ENCODE peak calls at places on chromosomes 5 and 9, in ten cellular contexts. M, C, F, J, Q, G, D, T, O and W are unnamed samples.

GRCh38 chr9:134496413-134497282 is 145.0 kb upstream of the COL5A1 start:
- DNase-seq in F (no peak), M (peak), C (peak), G (peak), T (peak), D (no peak), J (peak), Q (no peak), O (no peak), W (no peak)

GRCh38 chr9:22483528-22484060 is 37.0 kb downstream of the DMRTA1 start:
- DNase-seq in G (no peak), D (no peak), M (no peak), T (no peak), C (no peak), F (no peak), O (no peak), J (no peak), Q (no peak), W (no peak)

GRCh38 chr9:13281356-13282016 is 2.0 kb upstream of the MPDZ start:
- DNase-seq in J (no peak), O (no peak), C (no peak), T (no peak), F (no peak), G (no peak), Q (no peak), M (no peak), D (no peak), W (no peak)

GRCh38 chr9:69485466-69485865 is 160.5 kb downstream of the ENTREP1 start:
- DNase-seq in T (no peak), F (peak), G (no peak), J (no peak), D (no peak), M (no peak), O (no peak), C (no peak), Q (no peak), W (no peak)

GRCh38 chr5:113235884-113236283 is 198.9 kb downstream of the TSSK1B start:
- DNase-seq in T (no peak), F (no peak), C (no peak), G (no peak), D (no peak), J (no peak), O (no peak), M (no peak), Q (no peak), W (no peak)

GRCh38 chr9:105479846-105480245 is 32.0 kb downstream of the FSD1L start:
- DNase-seq in F (no peak), C (no peak), O (no peak), Q (no peak), M (no peak), G (no peak), D (no peak), J (no peak), T (no peak), W (no peak)

GRCh38 chr9:86354882-86355399 is 731 bp upstream of the TUT7 start:
- DNase-seq in D (no peak), T (no peak), J (no peak), M (no peak), Q (no peak), C (no peak), O (no peak), F (no peak), G (no peak), W (no peak)

GRCh38 chr5:68405026-68405684 is 189.6 kb downstream of the PIK3R1 start:
- DNase-seq in O (no peak), C (no peak), D (no peak), J (no peak), T (no peak), F (no peak), Q (no peak), M (no peak), G (no peak), W (no peak)

GRCh38 chr5:38382898-38383297 is 124.5 kb downstream of the EGFLAM start:
- DNase-seq in M (peak), J (peak), F (peak), D (peak), C (peak), T (peak), O (peak), G (peak), Q (peak), W (peak)

GRCh38 chr5:60415443-60415842 is 284.5 kb downstream of the DEPDC1B start:
- DNase-seq in M (no peak), T (no peak), O (no peak), Q (no peak), D (no peak), G (no peak), F (no peak), C (no peak), J (no peak), W (no peak)

GRCh38 chr5:32076699-32077695 is 97.1 kb downstream of the GOLPH3 start:
- DNase-seq in Q (no peak), G (no peak), O (peak), F (no peak), M (no peak), J (peak), C (peak), T (no peak), D (peak), W (no peak)

GRCh38 chr9:27303219-27303618 is 6.3 kb upstream of the EQTN start:
- DNase-seq in C (no peak), D (no peak), G (no peak), J (no peak), F (no peak), O (no peak), Q (no peak), M (no peak), T (no peak), W (no peak)

GRCh38 chr9:93258419-93258817 is 74.5 kb downstream of the WNK2 start:
- DNase-seq in C (no peak), T (no peak), J (no peak), M (peak), F (no peak), Q (no peak), D (no peak), O (no peak), G (no peak), W (no peak)

GRCh38 chr9:103188966-103189365 is 193.8 kb downstream of the CYLC2 start:
- DNase-seq in G (no peak), C (no peak), D (no peak), T (no peak), M (no peak), O (peak), Q (no peak), F (no peak), J (no peak), W (no peak)

GRCh38 chr9:100394032-100394695 is 32.8 kb upstream of the MSANTD3 start:
- DNase-seq in G (no peak), C (no peak), M (no peak), T (no peak), D (no peak), O (no peak), J (no peak), Q (no peak), F (no peak), W (no peak)

GRCh38 chr5:10856646-10857332 is 95.8 kb upstream of the DAP start:
- DNase-seq in J (peak), Q (no peak), C (peak), G (no peak), M (no peak), T (no peak), D (peak), O (peak), F (no peak), W (peak)

GRCh38 chr5:170846416-170846815 is 15.4 kb upstream of the RANBP17 start:
- DNase-seq in F (no peak), D (no peak), M (no peak), T (no peak), Q (no peak), G (no peak), C (no peak), O (no peak), J (no peak), W (no peak)

GRCh38 chr5:109316631-109317030 is 93.1 kb downstream of the PJA2 start:
- DNase-seq in Q (no peak), D (no peak), J (no peak), F (no peak), G (no peak), O (no peak), M (peak), C (peak), T (no peak), W (no peak)

GRCh38 chr9:73269430-73270101 is 117.9 kb downstream of the ANXA1 start:
- DNase-seq in T (no peak), G (no peak), J (no peak), O (no peak), D (no peak), M (no peak), Q (no peak), C (peak), F (no peak), W (no peak)

GRCh38 chr9:6354072-6354686 is 26.0 kb downstream of the TPD52L3 start:
- DNase-seq in O (no peak), J (peak), Q (no peak), C (peak), T (no peak), F (peak), M (no peak), G (no peak), D (no peak), W (no peak)

GRCh38 chr5:85647349-85648127 is 970.2 kb upstream of the COX7C start:
- DNase-seq in J (no peak), T (no peak), O (no peak), M (no peak), D (no peak), Q (no peak), G (no peak), C (no peak), F (no peak), W (no peak)

GRCh38 chr9:12775373-12775962 is 648 bp downstream of the LURAP1L start:
- DNase-seq in Q (no peak), C (peak), F (no peak), O (peak), T (peak), D (peak), M (peak), G (no peak), J (peak), W (no peak)

GRCh38 chr5:74579215-74579614 is 61.3 kb downstream of the ENC1 start:
- DNase-seq in O (no peak), F (peak), M (no peak), Q (no peak), J (no peak), T (no peak), C (peak), G (no peak), D (no peak), W (no peak)

GRCh38 chr9:39588056-39588814 is 232.8 kb downstream of the SPATA31A1 start:
- DNase-seq in J (peak), D (no peak), Q (no peak), M (no peak), T (no peak), F (no peak), O (no peak), C (no peak), G (peak), W (peak)

GRCh38 chr5:72093231-72093630 is 14.0 kb upstream of the MAP1B start:
- DNase-seq in F (no peak), D (no peak), G (no peak), T (no peak), C (peak), O (no peak), Q (no peak), J (no peak), M (no peak), W (no peak)

GRCh38 chr5:142551242-142552067 is 134.4 kb downstream of the FGF1 start:
- DNase-seq in O (no peak), G (no peak), Q (no peak), D (peak), T (no peak), J (peak), C (no peak), F (no peak), M (no peak), W (no peak)

GRCh38 chr5:13540154-13540815 is 404.2 kb downstream of the DNAH5 start:
- DNase-seq in M (no peak), Q (no peak), F (no peak), O (no peak), D (no peak), J (no peak), T (no peak), G (no peak), C (no peak), W (no peak)

GRCh38 chr5:2021484-2022176 is 138.9 kb upstream of the IRX4 start:
- DNase-seq in M (no peak), C (no peak), O (no peak), T (no peak), F (no peak), Q (no peak), G (peak), D (no peak), J (no peak), W (peak)

GRCh38 chr5:32854473-32854872 is 143.4 kb downstream of the NPR3 start:
- DNase-seq in C (no peak), D (no peak), F (no peak), M (no peak), T (no peak), G (no peak), Q (no peak), J (no peak), O (no peak), W (no peak)

GRCh38 chr5:31361234-31361633 is 167.7 kb downstream of the CDH6 start:
- DNase-seq in T (no peak), F (no peak), O (no peak), D (no peak), M (no peak), J (no peak), Q (no peak), C (peak), G (no peak), W (no peak)

GRCh38 chr5:172509405-172509781 is 55.1 kb upstream of the SH3PXD2B start:
- DNase-seq in F (no peak), Q (peak), O (peak), T (peak), J (no peak), C (no peak), M (peak), G (peak), D (peak), W (peak)

GRCh38 chr9:121296213-121297127 is 28.5 kb downstream of the GSN start:
- DNase-seq in O (no peak), F (no peak), M (peak), Q (no peak), G (peak), C (no peak), T (peak), D (no peak), J (no peak), W (no peak)

GRCh38 chr9:121292801-121293241 is 24.9 kb downstream of the GSN start:
- DNase-seq in D (no peak), M (no peak), Q (no peak), O (no peak), G (peak), F (no peak), J (no peak), T (peak), C (no peak), W (no peak)

GRCh38 chr9:121294181-121294743 is 26.3 kb downstream of the GSN start:
- DNase-seq in J (no peak), D (peak), M (no peak), O (peak), F (no peak), C (no peak), G (peak), Q (no peak), T (peak), W (peak)

GRCh38 chr9:121295662-121296191 is 27.8 kb downstream of the GSN start:
- DNase-seq in F (no peak), Q (no peak), T (peak), O (no peak), C (no peak), G (peak), M (peak), J (no peak), D (no peak), W (no peak)

GRCh38 chr9:121294866-121295661 is 27.1 kb downstream of the GSN start:
- DNase-seq in M (no peak), F (no peak), J (no peak), G (peak), T (peak), C (no peak), D (peak), Q (no peak), O (peak), W (peak)
- H3K4me3 ChIP-seq in M (no peak), F (no peak), J (no peak), G (no peak), T (no peak), C (no peak), D (peak), Q (no peak), O (no peak), W (peak)

DNA sequence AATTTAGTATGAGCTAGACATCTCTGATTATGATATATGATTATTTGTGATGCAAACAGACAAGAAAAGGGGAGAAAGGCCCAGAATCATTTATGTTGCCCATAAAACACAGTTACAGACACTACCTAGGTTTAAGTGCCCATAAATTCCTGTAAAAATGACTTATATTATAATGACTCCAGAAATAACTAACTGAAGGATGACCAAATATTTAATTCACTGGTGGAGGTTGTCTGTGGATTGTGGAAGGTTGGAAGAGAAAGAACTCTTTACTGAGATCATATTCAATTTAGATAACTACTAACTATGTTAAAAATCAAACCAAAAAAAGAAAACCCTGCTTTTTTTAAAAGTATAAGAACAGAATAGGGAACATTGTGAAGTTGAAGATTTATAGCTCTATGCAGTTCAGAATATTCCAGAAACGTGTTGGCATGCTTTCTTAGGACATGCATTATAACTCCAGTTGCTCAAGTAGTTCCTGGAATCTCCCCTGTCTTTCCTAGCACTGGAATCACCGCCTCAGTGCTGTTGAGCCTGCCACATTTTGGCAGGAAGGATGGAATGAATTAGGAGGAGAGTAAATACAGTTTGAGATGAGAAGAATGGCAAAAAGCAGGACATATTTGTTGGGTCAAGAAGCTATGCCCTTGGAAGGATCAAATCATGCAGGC is 72.0 kb upstream of the PAPPA start:
- DNase-seq in C (no peak), T (no peak), Q (no peak), O (no peak), G (no peak), J (no peak), D (no peak), F (no peak), M (no peak), W (no peak)
- H3K4me3 ChIP-seq in C (no peak), T (no peak), Q (no peak), O (no peak), G (no peak), J (no peak), D (no peak), F (no peak), M (no peak), W (no peak)

GRCh38 chr5:148740466-148740865 is 85.9 kb upstream of the ADRB2 start:
- DNase-seq in Q (no peak), M (no peak), F (no peak), D (no peak), J (no peak), G (no peak), C (no peak), O (no peak), T (no peak), W (no peak)
- H3K4me3 ChIP-seq in Q (no peak), M (no peak), F (no peak), D (no peak), J (no peak), G (no peak), C (no peak), O (no peak), T (no peak), W (no peak)

DNA sequence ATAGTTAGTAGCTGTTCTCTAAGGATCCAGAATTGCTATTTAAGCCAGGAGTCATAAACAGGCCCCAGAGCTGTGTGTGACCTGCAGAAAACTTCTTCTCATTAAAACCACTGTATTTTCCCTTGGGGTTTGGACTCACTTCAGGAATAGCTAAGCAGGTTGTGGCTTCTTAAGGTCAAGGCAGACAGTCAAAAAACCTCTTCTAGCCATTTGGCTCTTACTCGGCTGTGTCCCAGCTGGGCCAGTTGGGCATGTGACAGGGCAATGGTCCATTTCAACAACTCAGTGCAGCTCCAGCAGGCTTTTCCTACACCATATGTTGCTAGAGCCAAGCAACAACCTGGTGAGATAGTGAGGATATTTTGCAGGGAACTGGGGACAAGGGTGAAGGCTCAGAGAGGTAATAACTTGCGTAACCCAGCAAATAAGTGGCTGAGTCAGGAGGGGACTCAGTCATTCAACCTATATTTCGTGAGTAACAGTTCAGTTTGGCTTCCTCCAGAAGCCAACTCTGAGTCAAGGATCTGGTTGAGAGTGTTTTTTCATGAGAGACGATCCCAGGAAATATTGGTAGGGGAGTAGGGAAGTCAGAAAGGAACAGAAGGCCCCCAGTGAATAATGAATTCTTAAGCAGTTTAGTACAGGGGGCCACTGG is 115.4 kb upstream of the PPP2R2B start:
- DNase-seq in C (peak), F (no peak), T (no peak), M (no peak), J (no peak), D (no peak), Q (no peak), O (no peak), G (no peak), W (no peak)
- H3K4me3 ChIP-seq in C (no peak), F (no peak), T (no peak), M (no peak), J (no peak), D (no peak), Q (no peak), O (no peak), G (no peak), W (no peak)

GRCh38 chr5:6632931-6633468 is at the start of the genes NSUN2 and SRD5A1:
- DNase-seq in G (peak), D (peak), M (peak), J (peak), O (peak), Q (peak), T (peak), F (peak), C (peak), W (peak)

GRCh38 chr5:6632324-6632930 is 417 bp downstream of the NSUN2 start:
- DNase-seq in G (peak), O (peak), C (peak), F (no peak), D (no peak), Q (peak), T (no peak), M (no peak), J (no peak), W (no peak)

GRCh38 chr5:6634788-6635430 is 1.7 kb downstream of the SRD5A1 start:
- DNase-seq in M (no peak), D (no peak), C (no peak), G (no peak), F (no peak), Q (no peak), T (no peak), J (no peak), O (no peak), W (no peak)

GRCh38 chr5:6633469-6634326 is 458 bp downstream of the SRD5A1 start:
- DNase-seq in D (no peak), C (no peak), T (no peak), O (no peak), Q (peak), F (no peak), M (no peak), G (peak), J (peak), W (peak)

GRCh38 chr5:6634327-6634713 is 1.1 kb downstream of the SRD5A1 start:
- DNase-seq in Q (no peak), G (no peak), C (peak), O (no peak), D (no peak), F (no peak), J (peak), M (no peak), T (no peak), W (no peak)
- H3K4me3 ChIP-seq in Q (no peak), G (no peak), C (peak), O (peak), D (peak), F (peak), J (peak), M (peak), T (peak), W (peak)